ENCODE peak calls at places on chromosome 15, in ten cellular contexts. A is uterus; Z is hepatocyte; G is upper lobe of right lung; U is CD4-positive, alpha-beta T cell; H is neural progenitor cell; P is ovary; W is PC-3; C is GM12878; X is IMR-90. S is an unnamed sample.

GRCh38 chr15:93028632-93029612 is 60.1 kb downstream of the RGMA start:
- DNase-seq in U (no peak), G (peak; percentile 93), A (peak; percentile 78), X (peak; percentile 91), Z (peak; percentile 44), W (peak; percentile 46), C (no peak), P (peak; percentile 83), H (no peak), S (peak; percentile 68)

GRCh38 chr15:82165948-82166376 is 96.6 kb downstream of the EFL1 start:
- DNase-seq in A (no peak), P (no peak), X (peak; percentile 70), H (no peak), W (no peak), G (no peak), Z (no peak), C (peak; percentile 12), U (no peak), S (no peak)

GRCh38 chr15:48696627-48697312 is 51.3 kb upstream of the FBN1 start:
- DNase-seq in U (no peak), W (peak; percentile 34), P (no peak), C (no peak), G (no peak), A (no peak), X (peak; percentile 58), Z (no peak), H (no peak), S (no peak)

GRCh38 chr15:92693922-92694331 is 38.4 kb upstream of the FAM174B start:
- DNase-seq in A (no peak), X (peak; percentile 3), P (no peak), C (no peak), Z (peak; percentile 43), U (no peak), W (peak; percentile 49), H (peak; percentile 75), G (no peak), S (no peak)

GRCh38 chr15:70276401-70276800 is 178.7 kb upstream of the TLE3 start:
- DNase-seq in Z (no peak), G (peak; percentile 48), X (no peak), U (no peak), C (no peak), W (no peak), P (no peak), A (no peak), H (no peak), S (no peak)

GRCh38 chr15:25469377-25469776 is 30.6 kb upstream of the UBE3A start:
- DNase-seq in X (no peak), C (no peak), W (peak; percentile 72), U (no peak), A (no peak), Z (no peak), H (no peak), P (no peak), G (no peak), S (peak; percentile 36)

GRCh38 chr15:62644874-62645755 is 397.4 kb upstream of the TPM1 start:
- DNase-seq in H (no peak), C (no peak), W (no peak), X (peak; percentile 24), U (no peak), P (no peak), Z (no peak), A (no peak), G (no peak), S (no peak)

GRCh38 chr15:88454231-88454630 is 13.0 kb downstream of the MRPL46 start:
- DNase-seq in U (no peak), C (no peak), X (peak; percentile 39), G (no peak), Z (no peak), H (no peak), W (no peak), A (no peak), P (no peak), S (no peak)

GRCh38 chr15:74682954-74683353 is 12.9 kb downstream of the EDC3 start:
- DNase-seq in A (no peak), U (no peak), Z (no peak), P (no peak), G (no peak), H (no peak), W (no peak), X (no peak), C (no peak), S (no peak)

GRCh38 chr15:74680461-74680860 is 15.4 kb downstream of the EDC3 start:
- DNase-seq in H (no peak), U (no peak), Z (no peak), C (no peak), P (no peak), G (no peak), W (no peak), A (no peak), X (peak; percentile 23), S (no peak)

GRCh38 chr15:74683758-74684157 is 12.1 kb downstream of the EDC3 start:
- DNase-seq in U (no peak), G (no peak), P (no peak), H (no peak), C (no peak), W (no peak), A (no peak), Z (no peak), X (no peak), S (no peak)
- TF ChIP-seq CTCF in U (no peak), G (no peak), P (no peak), H (no peak), C (no peak), W (no peak), A (no peak), Z (no peak), X (no peak), S (no peak)

DNA sequence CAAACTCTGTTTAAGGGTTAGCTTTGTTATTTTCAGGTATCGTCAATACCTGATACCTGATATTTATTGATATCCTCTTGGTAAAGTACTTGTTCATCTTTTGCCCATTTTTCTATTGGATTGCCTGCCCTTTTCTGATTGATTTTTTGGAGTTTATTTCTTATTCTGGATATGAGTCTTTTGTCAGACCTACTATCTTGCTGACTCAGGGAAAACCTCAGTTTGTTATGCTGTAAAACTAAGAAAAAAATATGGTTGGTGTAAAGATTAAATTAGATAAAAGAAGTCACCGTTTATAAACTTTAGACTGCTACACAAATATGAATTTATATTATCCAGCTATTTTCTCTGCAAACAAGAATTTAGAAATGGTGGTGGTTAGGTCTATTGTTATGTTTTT is 65.9 kb downstream of the CHRNA7 start:
- DNase-seq in P (no peak), G (no peak), A (no peak), C (no peak), U (no peak), X (no peak), H (no peak), W (no peak), Z (no peak), S (no peak)
- H3K27ac ChIP-seq in P (no peak overlapping the region), G (no peak overlapping the region), A (no peak overlapping the region), C (no peak overlapping the region), U (no peak overlapping the region), X (no peak overlapping the region), H (no peak overlapping the region), W (no peak overlapping the region), Z (no peak overlapping the region), S (no peak overlapping the region)

GRCh38 chr15:100859970-100860828 is 19.4 kb upstream of the ALDH1A3 start:
- DNase-seq in U (no peak), Z (no peak), H (no peak), W (no peak), C (no peak), A (peak; percentile 4), X (no peak), P (no peak), G (no peak), S (no peak)
- TF ChIP-seq CTCF in U (no peak), Z (no peak), H (no peak), W (no peak), C (no peak), A (no peak), X (no peak), P (no peak), G (no peak), S (no peak)

GRCh38 chr15:36626984-36627383 is 47.6 kb downstream of the CDIN1 start:
- DNase-seq in H (no peak), W (no peak), X (no peak), C (no peak), G (no peak), U (no peak), P (no peak), Z (no peak), A (no peak), S (no peak)

GRCh38 chr15:36622247-36622795 is 42.9 kb downstream of the CDIN1 start:
- DNase-seq in X (no peak), P (no peak), Z (no peak), C (no peak), A (no peak), W (no peak), H (no peak), G (no peak), U (no peak), S (no peak)

GRCh38 chr15:36632196-36632595 is 52.8 kb downstream of the CDIN1 start:
- DNase-seq in W (peak; percentile 81), H (no peak), G (no peak), X (peak; percentile 75), U (no peak), P (no peak), A (no peak), C (no peak), Z (no peak), S (peak; percentile 76)

GRCh38 chr15:36627566-36627965 is 48.1 kb downstream of the CDIN1 start:
- DNase-seq in H (no peak), G (no peak), C (no peak), U (no peak), X (no peak), P (no peak), W (no peak), Z (no peak), A (no peak), S (no peak)
- H3K27ac ChIP-seq in H (no peak overlapping the region), G (no peak overlapping the region), C (no peak overlapping the region), U (no peak overlapping the region), X (no peak overlapping the region), P (no peak overlapping the region), W (no peak overlapping the region), Z (no peak overlapping the region), A (no peak overlapping the region), S (no peak overlapping the region)

GRCh38 chr15:61188168-61188567 is 40.9 kb downstream of the RORA start:
- DNase-seq in C (no peak), G (no peak), A (no peak), W (no peak), X (no peak), P (no peak), H (no peak), U (no peak), Z (no peak), S (no peak)
- TF ChIP-seq CTCF in C (no peak), G (no peak), A (no peak), W (no peak), X (no peak), P (no peak), H (no peak), U (no peak), Z (no peak), S (no peak)

S was measured in RWPE1.